ENCODE peak calls at places on chromosomes 16 and 17, in eight cellular contexts. L is KG1; O is left lung; J is stimulated activated CD4-positive, alpha-beta T cell treated with anti-CD3 and anti-CD28 coated beads, Interleukin-4, amount 100 ng/mL, for 48 hours; Z is amygdala; H is AG04449; V is effector memory CD4-positive, alpha-beta T cell; D is nucleus accumbens. K is an unnamed sample.

GRCh38 chr17:44848257-44848795 is 643 bp downstream of the HIGD1B start:
- DNase-seq in L (no peak), D (no peak), Z (no peak), J (no peak), H (no peak), O (no peak), V (no peak), K (no peak)

GRCh38 chr16:57764341-57765159 is 29.0 kb downstream of the KATNB1 start:
- DNase-seq in D (peak), O (peak), Z (no peak), V (peak), J (peak), H (peak), L (no peak), K (peak)

GRCh38 chr16:4358831-4359561 is 7.9 kb upstream of the PAM16 start:
- DNase-seq in J (peak), Z (peak), D (peak), V (peak), L (no peak), H (no peak), O (peak), K (no peak)

GRCh38 chr17:68605914-68606313 is 4.7 kb upstream of the FAM20A start:
- DNase-seq in Z (no peak), J (no peak), D (no peak), O (no peak), H (no peak), V (no peak), L (no peak), K (no peak)

GRCh38 chr17:74282587-74283370 is 8.7 kb downstream of the DNAI2 start:
- DNase-seq in L (no peak), D (no peak), V (peak), O (peak), Z (no peak), H (no peak), J (peak), K (peak)

GRCh38 chr16:54847207-54847606 is 83.5 kb upstream of the IRX5 start:
- DNase-seq in Z (no peak), D (no peak), J (no peak), V (no peak), O (no peak), H (no peak), L (no peak), K (no peak)

GRCh38 chr16:23673971-23674614 is 4.6 kb upstream of the PLK1 start:
- DNase-seq in V (no peak), H (no peak), Z (no peak), D (no peak), O (no peak), L (no peak), J (no peak), K (no peak)

GRCh38 chr16:75065149-75065807 is 51.3 kb downstream of the LDHD start:
- DNase-seq in O (no peak), J (no peak), L (no peak), H (no peak), Z (no peak), V (no peak), D (no peak), K (no peak)

GRCh38 chr16:11302977-11303376 is 21.8 kb upstream of the PRM1 start:
- DNase-seq in D (no peak), V (no peak), J (no peak), H (no peak), L (no peak), Z (no peak), O (no peak), K (no peak)

GRCh38 chr16:11045846-11046245 is 101.5 kb downstream of the CLEC16A start:
- DNase-seq in J (no peak), L (no peak), O (no peak), V (no peak), H (no peak), Z (no peak), D (no peak), K (no peak)

GRCh38 chr17:17141860-17142552 is 64.1 kb downstream of the PLD6 start:
- DNase-seq in Z (peak), J (peak), D (no peak), L (no peak), H (no peak), O (peak), V (peak), K (peak)

GRCh38 chr17:81523139-81524062 is 4.8 kb upstream of the FSCN2 start:
- DNase-seq in J (no peak), V (no peak), H (no peak), Z (peak), O (peak), D (peak), L (no peak), K (no peak)

GRCh38 chr17:11935734-11936406 is 61.4 kb downstream of the ZNF18 start:
- DNase-seq in O (no peak), D (peak), H (no peak), J (no peak), V (no peak), Z (peak), L (no peak), K (peak)

GRCh38 chr16:50615891-50616290 is 65.2 kb downstream of the SNX20 start:
- DNase-seq in D (no peak), Z (no peak), V (no peak), J (no peak), O (no peak), H (no peak), L (no peak), K (no peak)

GRCh38 chr17:71327376-71328059 is 793.3 kb upstream of the SOX9 start:
- DNase-seq in Z (no peak), V (no peak), O (no peak), J (no peak), L (no peak), H (no peak), D (no peak), K (no peak)

GRCh38 chr16:55176901-55177300 is 147.1 kb upstream of the IRX6 start:
- DNase-seq in L (no peak), D (no peak), J (no peak), Z (no peak), H (no peak), V (no peak), O (no peak), K (no peak)

GRCh38 chr17:81419333-81419885 is 24.2 kb downstream of the BAHCC1 start:
- DNase-seq in D (peak), V (no peak), L (no peak), Z (peak), J (no peak), H (peak), O (peak), K (no peak)

K was measured in CMK.